ENCODE peak calls at places on chromosomes 16 and 17, in seven cellular contexts. M is mucosa of descending colon; F is colonic mucosa; C is HFF-Myc; H is thyroid gland; A is CD8-positive, alpha-beta T cell; I is AG04450. N is an unnamed sample.

GRCh38 chr16:56635441-56635967 is 3.0 kb upstream of the MT1A start:
- DNase-seq in M (no peak), F (no peak), C (no peak), H (no peak), A (no peak), I (no peak), N (no peak)

GRCh38 chr16:53960954-53961616 is 257.1 kb downstream of the FTO start:
- DNase-seq in M (no peak), F (no peak), C (no peak), H (peak), A (no peak), I (no peak), N (no peak)

GRCh38 chr16:52577130-52577706 is 30.3 kb upstream of the TOX3 start:
- DNase-seq in M (no peak), F (no peak), C (no peak), H (no peak), A (no peak), I (no peak), N (no peak)

GRCh38 chr17:2170023-2170422 is 115.1 kb downstream of the HIC1 start:
- DNase-seq in M (peak), F (no peak), C (no peak), H (no peak), A (no peak), I (no peak), N (no peak)

GRCh38 chr16:85612191-85612800 is 826 bp upstream of the GSE1 start:
- DNase-seq in M (peak), F (peak), C (peak), H (peak), A (peak), I (peak), N (no peak)

GRCh38 chr17:19369846-19370492 is 7.4 kb upstream of the B9D1 start:
- DNase-seq in M (no peak), F (peak), C (no peak), H (peak), A (no peak), I (no peak), N (no peak)

GRCh38 chr17:3754458-3755334 is 31.0 kb downstream of the HASPIN start:
- DNase-seq in M (peak), F (peak), C (no peak), H (peak), A (peak), I (no peak), N (no peak)

GRCh38 chr17:73427198-73427597 is 115.4 kb upstream of the CDC42EP4 start:
- DNase-seq in M (no peak), F (no peak), C (no peak), H (no peak), A (no peak), I (no peak), N (no peak)

DNA sequence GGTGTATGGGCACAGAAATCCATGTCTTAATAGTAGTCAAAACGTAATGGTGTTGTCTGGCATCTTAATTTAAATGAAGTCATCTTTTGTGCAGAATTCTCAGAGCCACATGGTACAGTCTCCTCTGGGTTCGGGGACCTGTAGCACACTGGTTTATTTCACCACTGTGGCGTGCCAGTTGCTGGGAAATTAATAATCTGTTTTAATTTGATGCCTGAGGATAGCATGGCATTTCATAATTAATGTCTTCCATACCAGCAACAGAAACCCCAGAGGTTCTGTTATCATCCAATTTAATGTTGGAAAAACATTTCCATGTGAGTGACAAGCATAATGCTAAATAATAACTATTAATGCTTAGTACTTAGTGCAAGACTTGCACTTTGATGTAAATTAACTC is 51.0 kb downstream of the SNX29 start:
- DNase-seq in M (no peak), F (no peak), C (no peak), H (no peak), A (no peak), I (no peak), N (no peak)
- H3K4me3 ChIP-seq in M (no peak), F (no peak), C (no peak), H (no peak), A (no peak), I (no peak), N (no peak)

GRCh38 chr17:48571024-48571818 is 6.9 kb downstream of the HOXB4 start:
- DNase-seq in M (no peak), F (no peak), C (no peak), H (no peak), A (no peak), I (no peak), N (no peak)
- H3K4me3 ChIP-seq in M (no peak), F (no peak), C (no peak), H (no peak), A (no peak), I (peak), N (peak)

DNA sequence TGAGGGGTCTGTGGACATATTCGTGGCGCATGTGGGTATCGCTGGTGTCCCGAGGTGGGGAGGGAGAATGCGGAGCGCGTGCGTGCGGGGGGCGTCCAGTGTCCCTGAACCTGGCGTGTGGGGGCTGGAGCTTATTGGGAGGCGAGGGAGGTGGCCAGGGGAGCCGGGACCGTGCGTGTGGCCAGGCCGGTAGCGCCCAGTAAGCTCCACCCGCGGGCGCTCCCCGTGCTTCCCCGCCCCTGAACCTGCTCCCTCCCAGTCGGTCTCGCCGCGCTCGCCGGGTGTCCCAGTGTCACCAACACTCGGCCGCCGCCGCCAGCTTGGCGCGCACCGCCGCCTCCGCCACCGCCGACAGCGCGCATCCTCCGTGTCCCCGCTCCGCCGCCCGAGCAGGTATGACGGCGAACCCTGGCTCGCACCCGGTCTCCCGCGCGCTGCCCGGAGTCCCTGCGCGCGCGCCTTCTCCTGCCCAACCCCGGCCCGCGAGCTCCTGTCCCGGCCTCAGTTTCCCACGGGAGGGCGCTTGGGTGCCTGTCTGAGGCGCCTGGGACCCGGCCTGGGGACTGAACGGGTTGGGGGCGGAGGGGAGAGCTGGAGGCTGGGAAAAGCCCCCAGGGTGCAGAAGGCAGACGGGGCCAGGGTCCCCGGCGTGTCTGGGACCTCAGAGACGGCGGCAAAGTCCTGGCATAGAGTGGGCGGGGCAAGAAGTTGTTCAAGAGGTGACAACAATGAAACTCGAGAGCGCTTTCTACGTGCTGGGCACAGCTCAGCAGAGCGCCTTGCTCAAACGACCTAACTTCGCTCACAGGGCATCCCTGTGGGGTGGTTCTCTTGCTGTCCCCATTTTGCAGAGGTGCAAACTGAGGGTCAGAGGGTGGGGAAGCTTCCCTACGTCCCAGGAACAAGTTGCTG is at the start of gene SCNN1B:
- DNase-seq in M (peak), F (peak), C (no peak), H (peak), A (no peak), I (no peak), N (no peak)
- H3K4me3 ChIP-seq in M (peak), F (peak), C (no peak), H (peak), A (no peak), I (no peak), N (no peak)

GRCh38 chr16:648786-649589 is at the start of gene WDR90:
- DNase-seq in M (peak), F (peak), C (peak), H (peak), A (peak), I (peak), N (peak)

GRCh38 chr16:651844-652243 is 2.7 kb downstream of the WDR90 start:
- DNase-seq in M (no peak), F (no peak), C (no peak), H (no peak), A (no peak), I (no peak), N (no peak)

GRCh38 chr16:648071-648785 is 937 bp upstream of the WDR90 start:
- DNase-seq in M (peak), F (peak), C (no peak), H (peak), A (no peak), I (no peak), N (no peak)

GRCh38 chr16:647173-647902 is 1.8 kb upstream of the WDR90 start:
- DNase-seq in M (peak), F (peak), C (no peak), H (peak), A (no peak), I (no peak), N (no peak)

GRCh38 chr16:649646-650045 is 481 bp downstream of the WDR90 start:
- DNase-seq in M (no peak), F (no peak), C (no peak), H (no peak), A (no peak), I (no peak), N (no peak)
- H3K4me3 ChIP-seq in M (peak), F (peak), C (peak), H (peak), A (peak), I (peak), N (peak)

GRCh38 chr17:80789356-80789902 is 202.2 kb upstream of the CHMP6 start:
- DNase-seq in M (no peak), F (no peak), C (peak), H (no peak), A (no peak), I (peak), N (peak)
- H3K4me3 ChIP-seq in M (no peak), F (no peak), C (no peak), H (no peak), A (peak), I (no peak), N (no peak)

GRCh38 chr17:75523647-75524046 is 1.9 kb upstream of the LLGL2 start:
- DNase-seq in M (no peak), F (no peak), C (no peak), H (no peak), A (no peak), I (no peak), N (no peak)

GRCh38 chr17:75525806-75526554 is 483 bp downstream of the LLGL2 start:
- DNase-seq in M (peak), F (peak), C (no peak), H (peak), A (no peak), I (no peak), N (no peak)

GRCh38 chr17:75521951-75522727 is 3.4 kb upstream of the LLGL2 start:
- DNase-seq in M (no peak), F (no peak), C (no peak), H (no peak), A (no peak), I (no peak), N (no peak)

GRCh38 chr17:75524971-75525805 is at the start of gene LLGL2:
- DNase-seq in M (peak), F (peak), C (no peak), H (peak), A (peak), I (no peak), N (no peak)

DNA sequence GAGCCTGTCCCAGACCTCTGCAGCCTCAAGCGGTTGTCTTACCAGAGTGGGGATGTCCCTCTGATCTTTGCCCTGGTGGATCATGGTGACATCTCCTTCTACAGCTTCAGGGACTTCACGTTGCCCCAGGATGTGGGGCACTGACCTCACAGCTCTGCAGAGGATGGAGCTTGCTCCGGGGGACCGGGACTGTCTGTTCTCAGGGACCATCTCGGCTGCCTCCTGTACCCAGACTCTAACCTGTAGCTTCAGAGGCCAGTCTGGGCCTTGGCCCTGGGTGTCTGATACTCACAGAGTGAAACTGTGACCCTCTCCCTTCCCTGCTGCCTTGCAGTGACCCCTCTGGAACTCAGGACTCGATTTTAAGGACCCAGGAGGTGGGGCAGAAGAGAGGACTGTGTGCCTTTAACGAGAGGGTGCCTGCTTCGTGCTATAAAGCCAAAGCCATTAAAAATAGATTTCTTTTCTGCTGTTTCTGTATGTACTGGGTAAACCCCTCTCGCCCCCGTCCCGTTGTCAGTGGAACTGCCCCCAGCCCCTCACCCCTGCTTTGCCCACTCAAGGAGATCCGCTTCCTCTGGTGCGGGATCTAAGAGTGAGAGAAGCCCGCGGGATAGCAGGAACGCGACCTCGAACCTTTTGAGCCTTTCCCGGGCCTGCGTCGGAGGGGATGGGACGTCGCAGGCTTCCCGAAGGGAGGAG is 1.1 kb upstream of the LLGL2 start:
- DNase-seq in M (no peak), F (no peak), C (no peak), H (no peak), A (no peak), I (no peak), N (no peak)
- H3K4me3 ChIP-seq in M (peak), F (peak), C (peak), H (peak), A (peak), I (no peak), N (peak)

DNA sequence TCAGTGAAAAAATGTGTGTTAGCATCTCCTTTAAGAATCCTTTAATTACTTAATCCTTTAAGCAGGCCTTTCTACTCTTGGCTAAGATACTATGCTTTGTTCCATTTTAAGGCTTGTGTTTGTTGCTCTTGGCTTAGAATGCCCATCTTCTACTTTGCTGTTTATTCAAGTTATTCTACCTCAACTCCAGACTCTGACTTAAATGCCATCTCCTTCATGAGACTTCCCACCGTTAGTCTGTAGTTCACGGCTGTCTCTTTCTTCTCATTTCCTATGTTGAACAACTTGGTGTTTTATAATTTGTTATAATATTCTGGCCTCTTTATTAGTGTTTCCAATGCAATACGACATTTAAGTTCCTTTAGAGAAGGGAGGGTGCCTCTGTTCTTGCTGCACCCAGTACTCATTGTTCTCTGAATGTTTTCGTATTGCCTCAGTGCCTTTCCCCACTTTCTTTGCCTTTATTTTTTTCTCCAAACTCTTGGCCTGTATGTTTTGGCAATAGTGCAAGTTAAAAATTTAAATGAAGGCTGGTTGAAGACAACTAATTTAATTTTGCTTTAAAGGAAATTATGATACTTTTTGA is 6.1 kb upstream of the KRT10 start:
- DNase-seq in M (no peak), F (no peak), C (no peak), H (peak), A (no peak), I (no peak), N (peak)
- H3K4me3 ChIP-seq in M (no peak), F (no peak), C (no peak), H (no peak), A (no peak), I (no peak), N (no peak)

GRCh38 chr17:80649672-80650338 is 105.2 kb downstream of the RPTOR start:
- DNase-seq in M (peak), F (no peak), C (peak), H (peak), A (peak), I (peak), N (no peak)

GRCh38 chr17:80650751-80651173 is 106.1 kb downstream of the RPTOR start:
- DNase-seq in M (no peak), F (no peak), C (no peak), H (no peak), A (no peak), I (no peak), N (no peak)

GRCh38 chr17:80649200-80649644 is 104.6 kb downstream of the RPTOR start:
- DNase-seq in M (no peak), F (no peak), C (no peak), H (no peak), A (no peak), I (no peak), N (no peak)

GRCh38 chr17:80652751-80653330 is 108.2 kb downstream of the RPTOR start:
- DNase-seq in M (no peak), F (no peak), C (no peak), H (no peak), A (no peak), I (no peak), N (no peak)

DNA sequence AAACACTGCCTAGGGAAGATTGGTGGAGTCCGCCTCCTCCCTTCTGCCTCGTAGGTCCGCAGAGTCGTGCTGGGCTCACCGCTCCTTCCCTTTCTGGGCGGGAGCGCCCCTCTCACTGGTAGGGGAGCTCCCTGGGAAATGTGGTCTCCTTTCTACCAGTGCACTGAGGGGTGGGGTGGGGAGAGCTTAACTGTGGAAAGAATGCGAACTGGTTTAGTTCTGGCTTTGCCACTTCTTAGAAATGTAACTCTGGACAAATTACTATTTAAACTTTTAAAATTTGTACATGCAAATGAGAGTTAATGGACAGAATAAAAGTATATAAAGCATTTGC is 105.7 kb downstream of the RPTOR start:
- DNase-seq in M (no peak), F (no peak), C (no peak), H (no peak), A (no peak), I (no peak), N (no peak)
- H3K4me3 ChIP-seq in M (no peak), F (no peak), C (no peak), H (no peak), A (no peak), I (no peak), N (no peak)

GRCh38 chr17:40323317-40323716 is 14.3 kb downstream of the RARA start:
- DNase-seq in M (no peak), F (no peak), C (no peak), H (no peak), A (no peak), I (no peak), N (no peak)

GRCh38 chr17:40321502-40322416 is 12.8 kb downstream of the RARA start:
- DNase-seq in M (no peak), F (peak), C (no peak), H (peak), A (no peak), I (no peak), N (no peak)

GRCh38 chr17:40323731-40324650 is 15.0 kb downstream of the RARA start:
- DNase-seq in M (no peak), F (peak), C (no peak), H (no peak), A (no peak), I (no peak), N (no peak)

GRCh38 chr17:40320771-40321501 is 12.0 kb downstream of the RARA start:
- DNase-seq in M (no peak), F (peak), C (no peak), H (peak), A (no peak), I (no peak), N (no peak)

GRCh38 chr17:40322417-40323315 is 13.7 kb downstream of the RARA start:
- DNase-seq in M (peak), F (peak), C (no peak), H (peak), A (peak), I (no peak), N (no peak)
- H3K4me3 ChIP-seq in M (no peak), F (peak), C (peak), H (no peak), A (peak), I (peak), N (peak)